ENCODE peak calls at places on chromosomes 2 and 18, in four cellular contexts. B is GM12865, W is small intestine, N is kidney. F is an unnamed sample.

GRCh38 chr2:64516651-64517510 is 7.2 kb upstream of the AFTPH start:
- DNase-seq in W (no peak), N (no peak), B (no peak), F (no peak)

GRCh38 chr18:75116809-75117208 is 92.1 kb downstream of the PTGR3 start:
- DNase-seq in B (no peak), W (no peak), N (no peak), F (peak)

GRCh38 chr2:188294547-188294946 is 2.9 kb downstream of the GULP1 start:
- DNase-seq in W (no peak), N (no peak), B (no peak), F (no peak)

GRCh38 chr18:64137914-64138313 is 11.0 kb downstream of the LINC00305 start:
- DNase-seq in B (no peak), W (no peak), N (no peak), F (no peak)

GRCh38 chr2:224405841-224406370 is 4.0 kb upstream of the FAM124B start:
- DNase-seq in N (no peak), W (no peak), B (peak), F (no peak)

GRCh38 chr2:85777441-85777861 is 23.7 kb downstream of the ATOH8 start:
- DNase-seq in W (no peak), B (no peak), N (peak), F (no peak)

GRCh38 chr2:218319813-218320360 is 27.6 kb upstream of the TMBIM1 start:
- DNase-seq in W (no peak), B (no peak), N (no peak), F (no peak)

GRCh38 chr2:38428940-38429339 is 51.9 kb upstream of the ATL2 start:
- DNase-seq in B (no peak), W (no peak), N (no peak), F (no peak)

GRCh38 chr2:48529189-48529588 is 765 bp upstream of the STON1 start:
- DNase-seq in N (no peak), B (no peak), W (no peak), F (no peak)

GRCh38 chr2:158955974-158956373 is 12.5 kb upstream of the TANC1 start:
- DNase-seq in B (no peak), W (no peak), N (no peak), F (no peak)

GRCh38 chr18:10228380-10228779 is 226.1 kb upstream of the APCDD1 start:
- DNase-seq in N (no peak), B (no peak), W (no peak), F (no peak)

DNA sequence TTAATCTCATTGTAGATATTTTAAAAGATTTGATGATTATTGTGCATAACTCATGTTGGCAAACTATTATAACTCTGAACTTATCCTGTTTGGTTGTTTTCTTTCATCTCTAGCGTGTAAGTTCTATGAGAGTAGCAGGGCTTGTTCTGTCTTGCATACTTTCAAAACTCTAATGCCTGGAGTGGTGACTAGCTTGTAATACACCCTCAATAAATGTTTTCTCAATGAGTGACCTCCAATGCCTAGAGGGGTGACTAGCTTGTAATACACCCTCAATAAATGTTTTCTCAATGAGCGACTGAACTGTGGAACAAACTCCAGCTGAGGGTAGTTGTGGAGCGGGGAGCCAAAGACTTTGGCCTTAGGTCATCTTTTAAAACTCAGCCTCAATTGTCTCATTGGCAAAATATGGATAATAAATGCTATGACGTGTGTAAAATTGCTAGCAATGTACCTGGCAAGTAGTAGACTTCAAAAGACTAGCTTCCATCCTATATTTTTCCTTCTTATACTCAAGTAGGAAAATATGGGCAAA is 1.8 kb downstream of the GPD2 start:
- DNase-seq in W (peak), B (no peak), N (no peak), F (no peak)
- H3K4me3 ChIP-seq in W (no peak), B (peak), N (no peak), F (peak)

GRCh38 chr2:215364157-215365155 is 52.6 kb downstream of the ATIC start:
- DNase-seq in B (no peak), N (no peak), W (no peak), F (no peak)
- H3K4me3 ChIP-seq in B (no peak), N (no peak), W (no peak), F (no peak)

DNA sequence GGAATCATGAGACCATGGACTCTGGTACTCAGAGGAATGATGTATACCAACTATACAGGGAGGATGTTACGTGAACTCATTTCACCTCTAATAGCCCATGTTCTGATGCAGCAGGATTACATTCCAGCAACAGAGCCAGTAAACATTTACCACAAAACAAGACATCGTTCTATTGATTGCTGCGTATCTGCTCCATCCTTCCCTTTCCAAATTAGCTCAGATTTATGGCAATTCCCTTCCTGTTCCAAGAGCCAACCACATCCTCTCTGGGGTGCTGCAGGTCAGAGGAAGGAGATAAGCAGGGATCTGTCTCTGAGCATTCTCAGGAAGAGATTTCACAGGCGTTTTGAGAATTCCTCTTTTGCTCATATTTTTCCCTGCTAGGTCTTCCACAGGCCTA is 98.3 kb downstream of the KLF7 start:
- DNase-seq in W (no peak), N (no peak), B (no peak), F (no peak)
- H3K4me3 ChIP-seq in W (no peak), N (no peak), B (no peak), F (no peak)

DNA sequence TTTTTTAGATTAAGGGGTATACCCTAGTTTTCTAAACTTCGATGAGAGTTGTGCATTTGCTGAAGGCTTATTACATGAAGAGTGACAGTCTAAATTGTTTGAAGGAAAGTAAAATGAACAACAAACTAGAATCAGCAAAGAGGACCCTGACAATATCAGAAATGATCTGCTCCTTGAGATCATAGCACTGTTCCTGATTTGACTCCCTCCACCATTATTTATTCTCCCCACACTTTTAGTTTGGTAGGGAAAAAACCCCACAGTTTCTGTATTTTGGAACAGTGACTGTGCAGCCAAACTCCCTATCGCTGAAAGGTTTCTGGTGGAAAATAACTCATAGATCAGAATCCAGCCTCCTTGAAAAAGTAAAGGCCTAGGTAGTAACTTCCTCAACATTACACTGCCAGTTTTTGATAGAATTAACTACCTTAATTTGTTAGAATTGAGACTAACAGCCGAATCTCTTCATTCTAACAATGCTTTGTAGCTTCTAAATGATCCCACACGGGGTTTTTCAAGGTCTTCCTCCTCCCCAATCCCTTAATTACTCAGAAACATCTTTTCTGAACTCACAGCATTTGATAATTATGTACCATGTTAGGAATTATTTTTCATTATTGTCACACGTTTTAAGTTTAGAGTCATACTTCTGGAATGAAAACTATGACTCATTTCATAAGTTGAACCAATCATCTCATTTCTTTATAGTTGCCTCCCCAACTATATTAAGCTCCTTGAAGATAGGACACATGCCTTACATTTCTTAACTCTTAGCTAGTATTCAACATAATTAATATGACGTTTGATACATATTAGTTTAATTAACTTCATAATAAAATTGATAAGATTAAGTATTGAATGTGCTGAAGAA is 2.9 kb downstream of the MYL12A start:
- DNase-seq in W (peak), B (peak), N (no peak), F (no peak)
- H3K4me3 ChIP-seq in W (no peak), B (peak), N (peak), F (peak)

DNA sequence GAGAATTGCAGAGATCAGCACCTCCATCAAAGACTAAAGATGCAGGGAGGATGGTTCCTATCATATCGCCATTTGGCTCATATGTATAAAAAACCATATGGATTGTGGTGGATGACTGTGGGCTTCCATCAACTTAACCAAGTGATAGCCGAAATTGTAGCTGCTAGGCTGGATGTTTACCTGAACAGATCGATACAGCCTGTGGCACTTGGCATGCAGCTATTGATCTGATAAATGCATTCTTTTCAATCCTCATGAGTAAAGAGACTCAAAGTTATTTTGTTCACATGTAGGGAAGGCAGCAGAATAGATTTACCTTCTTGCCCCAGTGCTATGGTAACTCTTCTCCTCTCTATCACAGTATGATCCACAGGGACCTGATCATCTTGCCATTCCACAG is 18.5 kb downstream of the CHCHD5 start:
- DNase-seq in B (no peak), N (no peak), W (no peak), F (no peak)
- H3K4me3 ChIP-seq in B (no peak), N (no peak), W (no peak), F (no peak)

GRCh38 chr2:2180446-2180845 is 150.6 kb downstream of the MYT1L start:
- DNase-seq in W (no peak), N (no peak), B (no peak), F (no peak)
- H3K4me3 ChIP-seq in W (no peak), N (no peak), B (no peak), F (no peak)

DNA sequence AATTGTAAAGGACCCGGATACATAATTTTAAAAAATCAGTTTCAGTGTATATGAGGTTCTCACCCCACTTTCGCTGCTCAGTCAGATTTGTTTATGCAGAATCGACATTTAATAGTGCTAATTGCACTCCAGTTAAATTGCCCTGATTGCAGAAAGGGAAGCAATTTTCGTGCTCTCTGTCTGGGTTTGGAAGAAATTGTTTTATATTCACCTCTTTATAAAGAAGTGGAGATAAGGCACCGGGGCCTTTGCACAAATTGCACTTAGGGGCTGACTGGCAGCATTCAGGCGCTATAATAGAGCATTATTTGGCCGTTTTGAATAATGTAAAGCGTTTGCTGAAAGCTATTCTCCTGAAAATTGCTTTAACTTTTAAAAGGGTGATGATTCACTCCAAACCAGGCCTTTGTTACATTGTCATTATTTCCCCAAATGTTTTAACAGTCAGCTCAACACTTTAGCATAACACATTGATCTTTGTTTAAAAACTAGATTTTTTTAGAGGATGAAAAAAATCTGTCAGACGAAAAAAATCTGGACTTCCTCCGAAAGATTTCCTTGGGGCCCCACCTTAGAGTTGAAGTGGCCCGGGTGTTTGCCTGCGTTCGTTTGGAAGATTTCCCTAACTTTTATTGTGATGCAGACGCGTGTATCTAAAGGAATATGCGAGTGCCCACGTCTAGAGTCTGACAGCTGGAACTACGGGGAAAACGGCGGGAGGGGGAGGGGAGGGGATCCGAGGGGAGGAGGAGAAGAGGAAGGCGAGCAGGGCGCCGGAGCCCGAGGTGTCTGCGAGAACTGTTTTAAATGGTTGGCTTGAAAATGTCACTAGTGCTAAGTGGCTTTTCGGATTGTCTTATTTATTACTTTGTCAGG is 2.8 kb upstream of the SP9 start:
- DNase-seq in B (no peak), N (no peak), W (no peak), F (no peak)
- H3K4me3 ChIP-seq in B (no peak), N (no peak), W (no peak), F (peak)